ENCODE peak calls at places on chromosomes 4 and X, in nine cellular contexts. M is LoVo; W is CD4-positive, alpha-beta T cell; Q is transverse colon; J is heart left ventricle; G is heart right ventricle; S is uterus; U is astrocyte of the spinal cord; L is right lobe of liver. R is an unnamed sample.

GRCh38 chr4:6929339-6929734 is 19.7 kb downstream of the TBC1D14 start:
- DNase-seq in L (no peak), S (no peak), W (no peak), M (no peak), G (no peak), Q (no peak), U (no peak), J (no peak), R (no peak)

GRCh38 chrX:117892469-117892868 is 224.1 kb downstream of the KLHL13 start:
- DNase-seq in M (no peak), W (no peak), J (no peak), G (no peak), S (no peak), L (no peak), Q (no peak), U (no peak), R (no peak)

GRCh38 chr4:61408163-61408562 is 208.0 kb downstream of the ADGRL3 start:
- DNase-seq in S (no peak), M (no peak), J (no peak), W (no peak), L (no peak), Q (no peak), G (no peak), U (no peak), R (no peak)

GRCh38 chrX:68989865-68990606 is 161.2 kb downstream of the EFNB1 start:
- DNase-seq in M (no peak), S (peak), L (no peak), J (peak), G (peak), U (peak), W (no peak), Q (no peak), R (no peak)

GRCh38 chrX:23993012-23993633 is 33.9 kb downstream of the KLHL15 start:
- DNase-seq in Q (no peak), M (no peak), W (no peak), L (no peak), S (no peak), U (peak), G (no peak), J (no peak), R (no peak)

GRCh38 chrX:111568356-111568755 is 56.9 kb downstream of the SERTM2 start:
- DNase-seq in L (no peak), U (no peak), J (no peak), G (no peak), S (peak), M (peak), W (no peak), Q (no peak), R (no peak)

GRCh38 chr4:58050439-58050838 is 940.3 kb upstream of the IGFBP7 start:
- DNase-seq in M (no peak), J (no peak), Q (no peak), U (no peak), S (no peak), W (no peak), G (no peak), L (no peak), R (no peak)

GRCh38 chr4:163949976-163950601 is 455.6 kb downstream of the TMA16 start:
- DNase-seq in W (no peak), S (no peak), L (no peak), M (no peak), Q (no peak), U (no peak), J (peak), G (no peak), R (peak)

GRCh38 chrX:132615396-132616131 is 126.7 kb upstream of the MBNL3 start:
- DNase-seq in J (no peak), U (peak), W (peak), Q (peak), S (peak), G (peak), M (no peak), L (no peak), R (no peak)

GRCh38 chr4:179095585-179096228 is 1653.5 kb upstream of the AGA start:
- DNase-seq in Q (no peak), U (peak), G (peak), J (no peak), W (no peak), L (no peak), M (peak), S (no peak), R (no peak)

GRCh38 chr4:73944061-73944875 is 37.6 kb downstream of the PF4 start:
- DNase-seq in L (no peak), J (no peak), S (no peak), Q (peak), U (peak), G (peak), M (no peak), W (no peak), R (no peak)